ENCODE peak calls at places on chromosomes 13 and 19, in ten cellular contexts. L, Q, I, M, T, A, B, P, S and U are unnamed samples.

GRCh38 chr19:35462476-35462953 is 14.5 kb downstream of the FFAR2 start:
- DNase-seq in A (no peak), T (no peak), P (no peak), S (peak; percentile 17), B (no peak), M (no peak), L (no peak), I (no peak), Q (no peak), U (no peak)

GRCh38 chr19:20367811-20368294 is 197.7 kb downstream of the ZNF737 start:
- DNase-seq in S (no peak), P (no peak), M (no peak), B (no peak), T (no peak), A (no peak), L (no peak), Q (no peak), I (no peak), U (no peak)

GRCh38 chr19:46082728-46083050 is 41.8 kb downstream of the IGFL3 start:
- DNase-seq in S (no peak), B (no peak), A (no peak), L (no peak), P (no peak), T (no peak), Q (no peak), I (no peak), M (no peak), U (no peak)

GRCh38 chr13:27168870-27169525 is 2.6 kb downstream of the USP12 start:
- DNase-seq in Q (no peak), M (peak; percentile 12), L (no peak), P (no peak), S (no peak), B (no peak), T (no peak), I (no peak), A (no peak), U (no peak)

GRCh38 chr13:95281258-95281602 is 20.0 kb downstream of the ABCC4 start:
- DNase-seq in A (no peak), T (no peak), I (no peak), P (no peak), S (no peak), Q (no peak), L (no peak), M (no peak), B (no peak), U (no peak)

GRCh38 chr13:102400619-102401125 is 1.2 kb downstream of the FGF14 start:
- DNase-seq in T (no peak), Q (no peak), B (no peak), P (no peak), A (peak; percentile 43), L (no peak), S (no peak), I (peak; percentile 3), M (no peak), U (no peak)

GRCh38 chr19:1000095-1000494 is at the start of gene GRIN3B:
- DNase-seq in I (peak; percentile 66), M (peak; percentile 50), P (no peak), L (no peak), S (peak; percentile 56), A (peak; percentile 70), T (no peak), Q (peak; percentile 74), B (no peak), U (no peak)

GRCh38 chr19:28397311-28397710 is 815.6 kb downstream of the UQCRFS1 start:
- DNase-seq in A (no peak), Q (no peak), B (no peak), S (no peak), L (peak; percentile 54), P (no peak), I (no peak), T (no peak), M (no peak), U (no peak)

GRCh38 chr13:97851269-97851668 is 102.2 kb upstream of the IPO5 start:
- DNase-seq in M (peak; percentile 20), Q (no peak), A (no peak), I (no peak), T (no peak), L (no peak), P (no peak), S (no peak), B (no peak), U (no peak)

GRCh38 chr19:50663280-50663790 is 14.1 kb downstream of the C19orf81 start:
- DNase-seq in B (peak; percentile 48), P (no peak), S (no peak), T (no peak), I (no peak), L (no peak), M (no peak), Q (no peak), A (no peak), U (no peak)

GRCh38 chr19:5207806-5208205 is 132.8 kb downstream of the PTPRS start:
- DNase-seq in T (no peak), S (no peak), M (no peak), I (no peak), Q (no peak), P (no peak), L (no peak), A (no peak), B (no peak), U (no peak)

GRCh38 chr19:58572818-58573657 is at the start of gene MZF1:
- DNase-seq in S (peak; percentile 100), Q (peak; percentile 99), I (peak; percentile 100), P (peak; percentile 100), M (peak; percentile 100), T (peak; percentile 100), A (peak; percentile 100), B (peak; percentile 100), L (peak; percentile 100), U (peak; percentile 100)

GRCh38 chr13:44605711-44606110 is 29.6 kb upstream of the TSC22D1 start:
- DNase-seq in L (no peak), S (no peak), P (no peak), A (no peak), I (no peak), B (no peak), M (no peak), T (no peak), Q (no peak), U (no peak)

GRCh38 chr13:99777873-99778272 is 193.7 kb downstream of the ZIC5 start:
- DNase-seq in I (no peak), M (no peak), Q (no peak), A (no peak), L (no peak), B (no peak), P (no peak), S (no peak), T (no peak), U (no peak)

GRCh38 chr19:50224986-50225747 is 21.7 kb downstream of the MYH14 start:
- DNase-seq in Q (no peak), A (no peak), T (no peak), P (no peak), I (no peak), M (no peak), L (no peak), B (no peak), S (no peak), U (no peak)

GRCh38 chr19:6023085-6023682 is 45.2 kb upstream of the RANBP3 start:
- DNase-seq in I (no peak), L (no peak), T (peak; percentile 47), A (peak; percentile 24), S (no peak), Q (no peak), M (peak; percentile 57), P (no peak), B (peak; percentile 3), U (peak; percentile 61)

GRCh38 chr13:90412980-90413379 is 934.5 kb upstream of the MIR17HG start:
- DNase-seq in T (no peak), L (no peak), Q (no peak), S (no peak), B (no peak), I (no peak), A (no peak), M (no peak), P (no peak), U (no peak)

GRCh38 chr19:42032428-42032827 is 37.6 kb downstream of the GRIK5 start:
- DNase-seq in M (peak; percentile 33), P (no peak), I (no peak), S (no peak), A (no peak), B (peak; percentile 97), L (no peak), T (no peak), Q (no peak), U (no peak)

GRCh38 chr19:44796701-44797115 is 12.2 kb upstream of the BCAM start:
- DNase-seq in Q (no peak), I (no peak), B (no peak), M (peak; percentile 51), L (no peak), P (no peak), T (no peak), S (no peak), A (peak; percentile 51), U (no peak)

GRCh38 chr19:18418725-18419194 is 438 bp upstream of the SSBP4 start:
- DNase-seq in S (no peak), B (no peak), Q (no peak), T (no peak), A (peak; percentile 60), L (peak; percentile 84), I (peak; percentile 51), P (no peak), M (no peak), U (no peak)

GRCh38 chr13:33321686-33322473 is 36.3 kb upstream of the STARD13 start:
- DNase-seq in I (no peak), L (no peak), S (no peak), B (no peak), T (no peak), Q (no peak), M (peak; percentile 58), P (no peak), A (no peak), U (no peak)

GRCh38 chr19:4064551-4065260 is 2.0 kb downstream of the ZBTB7A start:
- DNase-seq in Q (no peak), I (peak; percentile 54), M (peak; percentile 43), T (no peak), A (peak; percentile 76), L (no peak), P (peak; percentile 87), B (no peak), S (no peak), U (peak; percentile 89)

GRCh38 chr19:29217591-29217990 is 4.6 kb upstream of the UQCRFS1 start:
- DNase-seq in I (no peak), B (no peak), A (no peak), L (no peak), S (no peak), T (no peak), Q (no peak), M (no peak), P (no peak), U (no peak)

GRCh38 chr19:18662972-18663732 is 20.3 kb upstream of the CRTC1 start:
- DNase-seq in S (no peak), M (no peak), Q (no peak), I (no peak), P (no peak), L (no peak), B (no peak), A (no peak), T (no peak), U (no peak)

GRCh38 chr19:18278521-18279265 is 2.7 kb downstream of the JUND start:
- DNase-seq in P (no peak), A (no peak), I (peak; percentile 61), B (no peak), T (no peak), M (peak; percentile 39), Q (peak; percentile 52), L (no peak), S (peak; percentile 53), U (no peak)

GRCh38 chr19:3190921-3191805 is 5.4 kb downstream of the NCLN start:
- DNase-seq in A (peak; percentile 20), I (no peak), M (no peak), P (no peak), B (no peak), S (no peak), T (no peak), Q (no peak), L (no peak), U (no peak)

GRCh38 chr19:29001006-29001921 is 211.7 kb downstream of the UQCRFS1 start:
- DNase-seq in M (peak; percentile 9), T (no peak), B (peak; percentile 57), L (no peak), Q (no peak), I (no peak), A (no peak), S (no peak), P (no peak), U (peak; percentile 59)

GRCh38 chr13:94313321-94313720 is 166.2 kb downstream of the DCT start:
- DNase-seq in L (no peak), S (no peak), M (no peak), P (no peak), Q (no peak), T (no peak), I (no peak), B (no peak), A (no peak), U (no peak)